ENCODE peak calls at places on chromosomes 16 and 17, in seven cellular contexts. L is naive B cell; Q is GM18507; K is CD4-positive, alpha-beta memory T cell; E is activated CD4-positive, CD25-positive, alpha-beta regulatory T cell; O is stimulated activated CD8-positive, alpha-beta memory T cell treated with anti-CD3 and anti-CD28 coated beads, Interleukin-7, amount 100 ng/mL, for 1 hour; A is GDM1. P is an unnamed sample.

GRCh38 chr17:28726396-28726911 is 421 bp upstream of the TLCD1 start:
- DNase-seq in A (peak), L (peak), O (no peak), E (peak), K (peak), Q (no peak), P (peak)

GRCh38 chr16:68980695-68981315 is 124.6 kb upstream of the HAS3 start:
- DNase-seq in A (no peak), O (no peak), E (no peak), L (no peak), K (no peak), Q (no peak), P (no peak)

GRCh38 chr17:72588961-72589360 is 468.1 kb downstream of the SOX9 start:
- DNase-seq in O (no peak), A (no peak), Q (no peak), L (no peak), E (no peak), K (peak), P (peak)

GRCh38 chr17:66437466-66438026 is 135.1 kb downstream of the PRKCA start:
- DNase-seq in K (no peak), E (no peak), A (peak), L (no peak), O (no peak), Q (no peak), P (no peak)

GRCh38 chr16:86354641-86355040 is 155.7 kb upstream of the FOXF1 start:
- DNase-seq in E (no peak), L (no peak), O (no peak), A (no peak), K (no peak), Q (no peak), P (no peak)

GRCh38 chr17:3959295-3959899 is 4.8 kb downstream of the ATP2A3 start:
- DNase-seq in A (no peak), Q (no peak), E (no peak), O (no peak), K (no peak), L (no peak), P (peak)

GRCh38 chr16:70250748-70251650 is 741 bp downstream of the EXOSC6 start:
- DNase-seq in E (peak), K (no peak), Q (peak), L (no peak), O (no peak), A (no peak), P (peak)

GRCh38 chr17:1561420-1562177 is 993 bp downstream of the PITPNA start:
- DNase-seq in L (peak), O (no peak), A (no peak), E (no peak), K (no peak), Q (no peak), P (no peak)

GRCh38 chr17:915416-916201 is 64.0 kb downstream of the NXN start:
- DNase-seq in A (no peak), O (no peak), E (no peak), L (no peak), Q (no peak), K (no peak), P (no peak)

GRCh38 chr17:4949321-4950074 is 1.2 kb upstream of the PFN1 start:
- DNase-seq in L (peak), E (peak), Q (no peak), A (peak), O (no peak), K (peak), P (peak)

GRCh38 chr16:66359012-66359411 is 7.5 kb upstream of the CDH5 start:
- DNase-seq in E (no peak), Q (no peak), O (no peak), L (no peak), K (no peak), A (no peak), P (no peak)

GRCh38 chr17:67076290-67076689 is 31.9 kb downstream of the CACNG1 start:
- DNase-seq in Q (no peak), A (no peak), E (no peak), O (no peak), L (no peak), K (no peak), P (peak)